ENCODE peak calls at places on chromosomes 5 and 9, in nine cellular contexts. L is foreskin fibroblast; M is fibroblast of pulmonary artery; I is lower leg skin; J is iPS-NIHi11; D is stimulated activated CD8-positive, alpha-beta memory T cell treated with anti-CD3 and anti-CD28 coated beads, Interleukin-15, amount 100 ng/mL, for 48 hours; S is WTC11; G is NCI-H2081; Y is stimulated activated CD4-positive, alpha-beta T cell treated with anti-CD3 and anti-CD28 coated beads, Interleukin-2, amount 100 ng/mL, for 48 hours. B is an unnamed sample.

GRCh38 chr9:131876486-131876885 is 136.6 kb upstream of the RAPGEF1 start:
- DNase-seq in L (no peak), M (no peak), I (no peak), J (no peak), D (no peak), S (no peak), G (no peak), Y (no peak), B (no peak)

GRCh38 chr9:136850866-136851775 is 1.0 kb upstream of the MAMDC4 start:
- DNase-seq in L (no peak), M (no peak), I (no peak), J (no peak), D (no peak), S (no peak), G (no peak), Y (no peak), B (no peak)

GRCh38 chr9:33287087-33287490 is 3.2 kb upstream of the NFX1 start:
- DNase-seq in L (peak), M (peak), I (peak), J (peak), D (no peak), S (no peak), G (peak), Y (no peak), B (no peak)

GRCh38 chr5:168165221-168165965 is 126.1 kb upstream of the WWC1 start:
- DNase-seq in L (no peak), M (no peak), I (no peak), J (peak), D (no peak), S (peak), G (peak), Y (no peak), B (no peak)

GRCh38 chr5:74201334-74202081 is 439.0 kb downstream of the ENC1 start:
- DNase-seq in L (no peak), M (peak), I (no peak), J (no peak), D (no peak), S (no peak), G (peak), Y (no peak), B (no peak)

GRCh38 chr5:107704686-107705389 is 34.1 kb upstream of the EFNA5 start:
- DNase-seq in L (no peak), M (peak), I (no peak), J (no peak), D (no peak), S (no peak), G (no peak), Y (no peak), B (no peak)

GRCh38 chr5:114185274-114185673 is 176.6 kb upstream of the KCNN2 start:
- DNase-seq in L (peak), M (peak), I (peak), J (no peak), D (no peak), S (peak), G (no peak), Y (no peak), B (no peak)

GRCh38 chr5:154749496-154749895 is 5.7 kb upstream of the LARP1 start:
- DNase-seq in L (no peak), M (no peak), I (no peak), J (no peak), D (no peak), S (no peak), G (no peak), Y (no peak), B (no peak)

GRCh38 chr5:121841900-121842299 is 9.8 kb upstream of the FTMT start:
- DNase-seq in L (no peak), M (no peak), I (no peak), J (no peak), D (no peak), S (no peak), G (no peak), Y (no peak), B (no peak)

GRCh38 chr5:95446009-95446408 is 54.8 kb downstream of the FAM81B start:
- DNase-seq in L (peak), M (peak), I (no peak), J (no peak), D (no peak), S (no peak), G (no peak), Y (no peak), B (no peak)

GRCh38 chr9:126615251-126615790 is 1.6 kb downstream of the LMX1B start:
- DNase-seq in L (no peak), M (peak), I (no peak), J (peak), D (peak), S (peak), G (peak), Y (no peak), B (peak)

GRCh38 chr5:33513786-33514185 is 73.0 kb downstream of the TARS1 start:
- DNase-seq in L (no peak), M (peak), I (no peak), J (no peak), D (no peak), S (no peak), G (no peak), Y (no peak), B (no peak)

GRCh38 chr9:137422668-137423000 is 328 bp downstream of the EXD3 start:
- DNase-seq in L (no peak), M (no peak), I (no peak), J (peak), D (no peak), S (peak), G (no peak), Y (no peak), B (no peak)

GRCh38 chr5:122354293-122354692 is 42.3 kb downstream of the SNCAIP start:
- DNase-seq in L (no peak), M (no peak), I (no peak), J (peak), D (no peak), S (peak), G (no peak), Y (no peak), B (no peak)

GRCh38 chr9:133517711-133518110 is 7.0 kb downstream of the MYMK start:
- DNase-seq in L (no peak), M (no peak), I (no peak), J (no peak), D (no peak), S (no peak), G (no peak), Y (no peak), B (no peak)

GRCh38 chr5:147439253-147439652 is 70.6 kb downstream of the DPYSL3 start:
- DNase-seq in L (peak), M (peak), I (no peak), J (no peak), D (no peak), S (no peak), G (no peak), Y (no peak), B (no peak)

GRCh38 chr5:88724201-88724600 is 158.8 kb downstream of the MEF2C start:
- DNase-seq in L (no peak), M (peak), I (no peak), J (no peak), D (no peak), S (no peak), G (no peak), Y (no peak), B (no peak)

GRCh38 chr9:22682536-22683392 is 236.1 kb downstream of the DMRTA1 start:
- DNase-seq in L (no peak), M (peak), I (no peak), J (no peak), D (no peak), S (no peak), G (peak), Y (no peak), B (no peak)

GRCh38 chr9:78692871-78693270 is 395.9 kb downstream of the PSAT1 start:
- DNase-seq in L (peak), M (no peak), I (no peak), J (no peak), D (no peak), S (no peak), G (no peak), Y (no peak), B (no peak)

GRCh38 chr9:131851414-131851813 is 111.5 kb upstream of the RAPGEF1 start:
- DNase-seq in L (no peak), M (no peak), I (no peak), J (no peak), D (no peak), S (no peak), G (no peak), Y (no peak), B (no peak)

GRCh38 chr9:35719546-35719945 is 12.4 kb downstream of the TLN1 start:
- DNase-seq in L (no peak), M (no peak), I (no peak), J (no peak), D (no peak), S (no peak), G (no peak), Y (no peak), B (no peak)

GRCh38 chr9:134811673-134812668 is 68.6 kb upstream of the FCN2 start:
- DNase-seq in L (peak), M (peak), I (peak), J (no peak), D (no peak), S (peak), G (no peak), Y (no peak), B (no peak)

GRCh38 chr5:90983748-90984147 is 399.4 kb downstream of the ARRDC3 start:
- DNase-seq in L (no peak), M (no peak), I (no peak), J (no peak), D (no peak), S (no peak), G (no peak), Y (no peak), B (no peak)

GRCh38 chr5:67644221-67644920 is 447.8 kb upstream of the CD180 start:
- DNase-seq in L (no peak), M (no peak), I (no peak), J (no peak), D (no peak), S (no peak), G (no peak), Y (no peak), B (no peak)

GRCh38 chr5:61933787-61934626 is 372.0 kb upstream of the KIF2A start:
- DNase-seq in L (peak), M (peak), I (peak), J (peak), D (no peak), S (peak), G (peak), Y (no peak), B (no peak)

GRCh38 chr9:114461468-114461867 is 43.8 kb downstream of the WHRN start:
- DNase-seq in L (no peak), M (no peak), I (no peak), J (no peak), D (no peak), S (no peak), G (no peak), Y (no peak), B (no peak)

GRCh38 chr5:95172659-95173058 is 112.2 kb downstream of the MCTP1 start:
- DNase-seq in L (no peak), M (no peak), I (no peak), J (peak), D (no peak), S (no peak), G (no peak), Y (no peak), B (no peak)

GRCh38 chr5:65059681-65060598 is 291.2 kb downstream of the CWC27 start:
- DNase-seq in L (peak), M (peak), I (no peak), J (no peak), D (no peak), S (no peak), G (no peak), Y (no peak), B (no peak)

GRCh38 chr5:671459-672328 is 21.5 kb downstream of the TPPP start:
- DNase-seq in L (peak), M (peak), I (peak), J (peak), D (peak), S (peak), G (peak), Y (peak), B (peak)

GRCh38 chr9:117919594-117919993 is 215.4 kb downstream of the TLR4 start:
- DNase-seq in L (no peak), M (no peak), I (no peak), J (no peak), D (no peak), S (no peak), G (no peak), Y (no peak), B (no peak)

GRCh38 chr9:97602430-97602829 is 30.7 kb downstream of the TSTD2 start:
- DNase-seq in L (no peak), M (no peak), I (no peak), J (no peak), D (no peak), S (no peak), G (no peak), Y (no peak), B (no peak)

GRCh38 chr5:10455273-10455670 is 13.6 kb downstream of the ROPN1L start:
- DNase-seq in L (no peak), M (no peak), I (no peak), J (no peak), D (no peak), S (peak), G (no peak), Y (no peak), B (no peak)

GRCh38 chr5:57863661-57864060 is 381.1 kb upstream of the ACTBL2 start:
- DNase-seq in L (peak), M (peak), I (no peak), J (no peak), D (no peak), S (no peak), G (no peak), Y (no peak), B (no peak)

GRCh38 chr5:168844566-168845296 is 265.6 kb upstream of the PANK3 start:
- DNase-seq in L (no peak), M (no peak), I (no peak), J (no peak), D (no peak), S (no peak), G (no peak), Y (no peak), B (no peak)

GRCh38 chr5:29367176-29367833 is 1826.2 kb upstream of the CDH6 start:
- DNase-seq in L (no peak), M (no peak), I (no peak), J (no peak), D (no peak), S (no peak), G (no peak), Y (no peak), B (no peak)

GRCh38 chr5:80149161-80149609 is 106.7 kb downstream of the SERINC5 start:
- DNase-seq in L (no peak), M (no peak), I (no peak), J (no peak), D (no peak), S (no peak), G (peak), Y (no peak), B (no peak)

GRCh38 chr9:86604741-86605140 is 250.5 kb upstream of the TUT7 start:
- DNase-seq in L (peak), M (no peak), I (no peak), J (no peak), D (no peak), S (no peak), G (no peak), Y (no peak), B (no peak)

GRCh38 chr5:178304761-178305645 is 72.4 kb upstream of the PHYKPL start:
- DNase-seq in L (no peak), M (no peak), I (no peak), J (no peak), D (no peak), S (peak), G (no peak), Y (no peak), B (no peak)